ENCODE peak calls at places on chromosomes 16 and 17, in four cellular contexts. One of them, this sample, is unnamed.

GRCh38 chr16:48526058-48526957 is 83.7 kb downstream of the N4BP1 start:
- DNase-seq in K562: no peak
- DNase-seq in WTC11: peak
- DNase-seq in HepG2: peak
- DNase-seq in this sample: peak

GRCh38 chr16:47644661-47645060 is 183.5 kb downstream of the PHKB start:
- DNase-seq in K562: no peak
- DNase-seq in WTC11: no peak
- DNase-seq in HepG2: no peak
- DNase-seq in this sample: no peak

GRCh38 chr16:67677712-67678111 is 11.1 kb downstream of the C16orf86 start:
- DNase-seq in WTC11: no peak
- DNase-seq in HepG2: no peak
- DNase-seq in K562: no peak
- DNase-seq in this sample: no peak

GRCh38 chr16:87295661-87296531 is 21.3 kb downstream of the C16orf95 start:
- DNase-seq in HepG2: no peak
- DNase-seq in K562: no peak
- DNase-seq in WTC11: no peak
- DNase-seq in this sample: no peak

GRCh38 chr16:67555795-67556212 is 6.5 kb upstream of the CTCF start:
- DNase-seq in K562: no peak
- DNase-seq in HepG2: no peak
- DNase-seq in WTC11: no peak
- DNase-seq in this sample: no peak

GRCh38 chr16:25066747-25067631 is 44.6 kb upstream of the LCMT1 start:
- DNase-seq in HepG2: peak
- DNase-seq in K562: peak
- DNase-seq in WTC11: peak
- DNase-seq in this sample: no peak

GRCh38 chr17:19753661-19754463 is 5.8 kb upstream of the ALDH3A1 start:
- DNase-seq in WTC11: no peak
- DNase-seq in K562: no peak
- DNase-seq in HepG2: no peak
- DNase-seq in this sample: no peak

GRCh38 chr17:28738680-28739384 is 5.0 kb upstream of the TRAF4 start:
- DNase-seq in HepG2: no peak
- DNase-seq in WTC11: no peak
- DNase-seq in K562: no peak
- DNase-seq in this sample: peak

GRCh38 chr16:67847064-67847861 is at the start of gene CENPT:
- DNase-seq in K562: peak
- DNase-seq in WTC11: no peak
- DNase-seq in HepG2: peak
- DNase-seq in this sample: no peak

GRCh38 chr17:55351027-55351625 is 70.5 kb downstream of the MMD start:
- DNase-seq in K562: no peak
- DNase-seq in WTC11: no peak
- DNase-seq in HepG2: no peak
- DNase-seq in this sample: no peak

GRCh38 chr17:32998893-32999240 is 7.2 kb downstream of the SPACA3 start:
- DNase-seq in WTC11: no peak
- DNase-seq in K562: no peak
- DNase-seq in HepG2: no peak
- DNase-seq in this sample: no peak

GRCh38 chr17:37405955-37406634 is 541 bp downstream of the ACACA start:
- DNase-seq in K562: no peak
- DNase-seq in HepG2: no peak
- DNase-seq in WTC11: no peak
- DNase-seq in this sample: no peak

GRCh38 chr16:66740010-66740409 is 11.4 kb downstream of the DYNC1LI2 start:
- DNase-seq in HepG2: peak
- DNase-seq in WTC11: peak
- DNase-seq in K562: peak
- DNase-seq in this sample: no peak

GRCh38 chr17:7982171-7982570 is 20.2 kb upstream of the GUCY2D start:
- DNase-seq in K562: no peak
- DNase-seq in WTC11: no peak
- DNase-seq in HepG2: no peak
- DNase-seq in this sample: no peak

GRCh38 chr16:75340715-75341500 is 89.5 kb upstream of the BCAR1 start:
- DNase-seq in K562: no peak
- DNase-seq in HepG2: no peak
- DNase-seq in WTC11: no peak
- DNase-seq in this sample: no peak

GRCh38 chr16:51137097-51137496 is 14.0 kb downstream of the SALL1 start:
- DNase-seq in HepG2: no peak
- DNase-seq in K562: no peak
- DNase-seq in WTC11: no peak
- DNase-seq in this sample: no peak

DNA sequence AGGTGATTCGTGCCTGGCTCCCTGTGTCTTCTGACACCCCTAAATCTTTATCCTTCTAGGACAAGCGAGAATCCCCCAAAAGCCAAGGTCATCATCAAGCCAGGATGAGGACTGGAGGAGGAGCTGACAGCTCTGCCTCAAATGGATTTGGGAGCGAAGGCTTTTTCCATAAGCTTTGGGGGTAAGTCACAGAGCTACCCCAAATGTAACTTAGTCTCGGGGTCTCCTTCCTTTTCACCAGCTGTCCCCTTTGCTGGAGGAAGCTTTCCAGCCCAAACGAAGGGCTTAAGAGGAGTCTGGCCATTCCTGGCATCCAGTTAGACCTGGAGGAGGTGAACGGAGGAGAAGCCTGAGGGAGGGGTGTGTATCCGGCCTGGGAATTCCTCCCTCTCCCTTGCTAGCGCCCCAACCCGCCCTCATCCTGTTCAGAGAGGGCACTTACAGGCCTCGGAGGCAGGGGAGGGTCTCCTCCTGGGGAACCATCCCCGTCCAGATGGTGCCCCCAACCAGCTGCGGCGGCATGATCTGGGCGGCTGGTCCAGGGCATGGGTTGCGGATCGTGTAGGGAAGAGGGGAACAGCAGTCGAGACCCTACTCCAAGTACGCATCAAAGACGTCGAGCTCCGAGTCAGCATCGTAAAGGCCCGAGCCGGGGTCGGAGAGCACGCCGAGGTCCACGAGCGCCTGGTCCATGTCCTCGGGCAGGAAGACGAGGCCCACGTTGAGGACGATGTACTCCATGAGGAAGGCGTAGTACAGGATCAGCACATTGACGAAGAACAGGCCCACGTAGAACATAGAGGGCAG is 938 bp downstream of the DEXI start:
- DNase-seq in WTC11: no peak
- DNase-seq in K562: no peak
- DNase-seq in HepG2: no peak
- DNase-seq in this sample: no peak
- TF ChIP-seq TCF7 in WTC11: no peak
- TF ChIP-seq TCF7 in K562: no peak
- TF ChIP-seq TCF7 in HepG2: no peak
- TF ChIP-seq TCF7 in this sample: no peak

DNA sequence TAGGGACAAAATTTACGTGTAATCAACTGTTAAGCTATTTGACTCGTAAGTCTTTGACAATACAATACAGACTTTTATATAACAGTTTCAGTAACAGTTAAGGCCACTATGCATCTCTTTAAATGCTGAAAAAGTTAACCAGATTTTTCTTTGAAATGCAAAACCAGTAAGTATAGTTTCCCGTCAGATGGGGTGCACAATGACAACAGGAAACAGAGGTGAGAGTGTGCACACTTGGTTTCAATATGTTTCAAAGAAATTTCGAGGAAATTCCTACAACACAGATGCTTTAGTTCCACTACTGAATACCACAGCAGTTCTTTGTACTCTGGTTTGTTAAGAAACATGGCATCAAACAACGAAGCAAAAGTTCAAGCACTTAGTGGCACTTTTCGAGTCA is 48.4 kb downstream of the RNF157 start:
- DNase-seq in K562: no peak
- DNase-seq in WTC11: no peak
- DNase-seq in HepG2: no peak
- DNase-seq in this sample: peak
- TF ChIP-seq TCF7 in K562: no peak
- TF ChIP-seq TCF7 in WTC11: no peak
- TF ChIP-seq TCF7 in HepG2: no peak
- TF ChIP-seq TCF7 in this sample: peak

DNA sequence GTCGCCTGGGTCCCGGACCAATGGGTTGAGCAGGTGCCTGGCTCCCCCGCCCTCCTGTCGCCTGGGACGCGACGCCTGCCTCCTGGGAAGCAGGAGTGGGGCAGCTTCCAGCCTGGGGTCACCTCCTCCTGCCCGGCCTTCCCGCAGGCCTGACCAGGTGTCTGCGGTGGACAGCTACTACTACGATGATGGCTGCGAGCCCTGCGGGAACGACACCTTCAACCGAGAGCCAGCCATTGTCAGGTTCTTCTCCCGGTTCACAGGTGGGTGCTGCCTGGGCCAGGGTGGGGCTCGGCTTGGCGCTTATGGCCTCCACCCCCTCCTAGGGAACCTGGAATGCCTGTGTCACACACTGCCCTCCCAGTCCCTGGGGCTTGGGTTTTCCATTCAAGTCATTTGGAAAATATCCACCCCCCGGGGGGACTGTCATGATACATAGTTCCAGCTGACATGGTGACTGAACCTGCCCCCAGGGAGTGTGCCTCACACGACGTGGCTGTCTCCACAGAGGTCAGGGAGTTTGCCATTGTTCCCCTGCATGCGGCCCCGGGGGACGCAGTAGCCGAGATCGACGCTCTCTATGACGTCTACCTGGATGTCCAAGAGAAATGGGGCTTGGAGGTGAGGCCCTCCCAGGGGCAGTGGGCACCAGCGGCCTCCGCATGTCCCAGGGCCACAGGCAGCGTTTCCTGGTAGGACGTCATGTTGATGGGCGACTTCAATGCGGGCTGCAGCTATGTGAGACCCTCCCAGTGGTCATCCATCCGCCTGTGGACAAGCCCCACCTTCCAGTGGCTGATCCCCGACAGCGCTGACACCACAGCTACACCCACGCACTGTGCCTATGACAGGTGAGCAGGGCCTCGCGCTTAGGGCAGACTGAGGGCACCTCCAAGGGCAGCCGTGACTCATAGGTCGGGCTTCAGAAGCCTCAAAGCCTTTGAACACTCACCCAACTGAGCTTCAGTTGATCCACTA is 2.3 kb downstream of the DNASE1 start:
- DNase-seq in K562: no peak
- DNase-seq in HepG2: no peak
- DNase-seq in WTC11: peak
- DNase-seq in this sample: no peak
- TF ChIP-seq TCF7 in K562: no peak
- TF ChIP-seq TCF7 in HepG2: no peak
- TF ChIP-seq TCF7 in WTC11: no peak
- TF ChIP-seq TCF7 in this sample: no peak

GRCh38 chr17:57946798-57947358 is 8.3 kb downstream of the CUEDC1 start:
- DNase-seq in K562: no peak
- DNase-seq in WTC11: no peak
- DNase-seq in HepG2: peak
- DNase-seq in this sample: peak

GRCh38 chr17:57948169-57948554 is 7.0 kb downstream of the CUEDC1 start:
- DNase-seq in WTC11: no peak
- DNase-seq in HepG2: no peak
- DNase-seq in K562: no peak
- DNase-seq in this sample: no peak

GRCh38 chr17:57949649-57950048 is 5.6 kb downstream of the CUEDC1 start:
- DNase-seq in WTC11: no peak
- DNase-seq in HepG2: no peak
- DNase-seq in K562: no peak
- DNase-seq in this sample: no peak

GRCh38 chr17:57947369-57947768 is 7.8 kb downstream of the CUEDC1 start:
- DNase-seq in K562: no peak
- DNase-seq in WTC11: no peak
- DNase-seq in HepG2: no peak
- DNase-seq in this sample: no peak

GRCh38 chr17:57948555-57949420 is 6.4 kb downstream of the CUEDC1 start:
- DNase-seq in HepG2: no peak
- DNase-seq in K562: no peak
- DNase-seq in WTC11: no peak
- DNase-seq in this sample: no peak
- TF ChIP-seq TCF7 in HepG2: no peak
- TF ChIP-seq TCF7 in K562: no peak
- TF ChIP-seq TCF7 in WTC11: no peak
- TF ChIP-seq TCF7 in this sample: no peak

GRCh38 chr17:73342057-73342522 is 30.3 kb upstream of the CDC42EP4 start:
- DNase-seq in HepG2: no peak
- DNase-seq in K562: no peak
- DNase-seq in WTC11: peak
- DNase-seq in this sample: peak
- TF ChIP-seq TCF7 in HepG2: no peak
- TF ChIP-seq TCF7 in K562: no peak
- TF ChIP-seq TCF7 in WTC11: no peak
- TF ChIP-seq TCF7 in this sample: no peak

DNA sequence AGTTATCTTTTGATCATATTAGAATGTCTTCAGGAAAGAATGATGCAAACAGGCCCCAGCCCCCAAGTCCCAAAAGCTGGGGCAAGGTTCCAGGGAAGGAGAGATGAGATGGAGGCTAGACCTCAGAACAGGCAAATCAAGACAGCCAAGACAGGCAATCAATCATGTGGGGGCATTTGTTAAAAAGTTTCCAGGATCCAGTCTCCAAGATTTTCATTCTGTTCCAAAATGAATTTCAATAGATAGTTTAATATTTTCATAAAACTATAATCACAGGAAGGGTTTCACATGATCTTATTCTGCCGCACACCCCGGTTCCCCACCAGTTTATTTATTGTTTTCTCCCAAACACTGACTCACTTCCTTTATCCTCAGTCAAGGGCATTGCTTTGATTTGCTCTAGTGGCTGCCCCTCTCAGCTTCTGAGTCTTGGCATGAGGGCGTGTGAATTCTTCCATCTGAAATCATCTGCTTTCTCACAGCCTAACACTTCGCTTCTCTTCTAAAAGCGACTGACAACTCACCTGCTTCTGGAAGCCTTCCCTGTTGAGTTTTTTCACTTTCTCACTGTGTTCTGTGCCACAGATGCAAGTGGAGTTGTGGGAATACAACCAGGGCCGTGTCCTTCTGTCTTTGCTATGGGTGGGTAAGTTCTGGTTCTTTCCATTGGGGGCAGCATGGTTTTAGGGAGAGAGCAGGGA is 12.2 kb upstream of the TERF2 start:
- DNase-seq in K562: no peak
- DNase-seq in HepG2: peak
- DNase-seq in WTC11: peak
- DNase-seq in this sample: peak
- TF ChIP-seq TCF7 in K562: no peak
- TF ChIP-seq TCF7 in HepG2: peak
- TF ChIP-seq TCF7 in WTC11: no peak
- TF ChIP-seq TCF7 in this sample: no peak

DNA sequence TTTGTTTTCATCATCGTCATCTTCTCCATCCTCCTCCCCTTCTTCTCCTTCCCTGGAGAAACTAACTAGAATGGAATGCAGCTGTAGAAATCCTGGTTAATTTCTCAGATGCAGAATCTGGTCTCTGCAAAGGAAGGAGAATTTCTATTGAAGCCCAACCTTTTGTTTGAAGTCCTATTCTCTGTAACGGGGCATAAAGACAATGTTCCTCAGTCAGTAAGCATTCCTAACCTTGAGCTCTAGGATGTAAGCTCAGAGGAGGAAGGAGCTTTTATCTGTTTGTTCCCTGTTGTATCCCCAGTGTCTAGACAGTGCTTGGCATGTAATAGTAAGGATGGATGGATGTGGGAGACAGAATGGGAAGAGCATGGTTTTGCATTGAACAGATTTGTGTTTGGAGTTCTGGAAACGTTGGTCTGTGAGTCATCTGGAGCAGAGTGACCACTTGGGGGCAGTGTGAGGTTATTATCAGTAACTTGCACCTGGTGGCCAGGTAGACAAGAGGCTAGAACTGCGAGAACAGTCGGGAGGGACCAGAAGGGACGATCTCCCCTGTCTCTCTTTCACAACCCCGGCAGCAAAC is 363.7 kb downstream of the SNX29 start:
- DNase-seq in WTC11: peak
- DNase-seq in K562: peak
- DNase-seq in HepG2: peak
- DNase-seq in this sample: no peak
- TF ChIP-seq TCF7 in WTC11: no peak
- TF ChIP-seq TCF7 in K562: no peak
- TF ChIP-seq TCF7 in HepG2: no peak
- TF ChIP-seq TCF7 in this sample: no peak